ENCODE peak calls at places on chromosomes 3 and 15, in seven cellular contexts. E, M, G, N, K, P and L are unnamed samples. For H3K4me1, the result is how much of the 10 kb centered on the place peaks cover.

GRCh38 chr3:124800076-124800475 is 69.8 kb downstream of the UMPS start:
- DNase-seq in E (no peak), M (no peak), G (no peak), N (peak), K (no peak), P (no peak), L (no peak)

GRCh38 chr15:80804970-80805495 is 25.9 kb downstream of the CEMIP start:
- DNase-seq in E (no peak), M (no peak), G (no peak), N (no peak), K (no peak), P (no peak), L (no peak)

GRCh38 chr3:149548729-149549065 is 74.2 kb downstream of the TM4SF4 start:
- DNase-seq in E (no peak), M (no peak), G (peak), N (no peak), K (no peak), P (no peak), L (no peak)

GRCh38 chr3:86948840-86949239 is 42.1 kb downstream of the VGLL3 start:
- DNase-seq in E (no peak), M (no peak), G (peak), N (no peak), K (no peak), P (no peak), L (no peak)

GRCh38 chr3:62940763-62941632 is 65.8 kb upstream of the CADPS start:
- DNase-seq in E (no peak), M (no peak), G (no peak), N (no peak), K (no peak), P (no peak), L (no peak)

GRCh38 chr3:98986073-98986472 is 84.6 kb upstream of the DCBLD2 start:
- DNase-seq in E (no peak), M (peak), G (peak), N (no peak), K (no peak), P (no peak), L (peak)

GRCh38 chr15:67039349-67040075 is 25.9 kb upstream of the SMAD3 start:
- DNase-seq in E (no peak), M (no peak), G (no peak), N (no peak), K (no peak), P (no peak), L (no peak)

GRCh38 chr3:81274671-81275070 is 486.8 kb downstream of the GBE1 start:
- DNase-seq in E (no peak), M (no peak), G (peak), N (no peak), K (no peak), P (no peak), L (no peak)

GRCh38 chr3:57646723-57647122 is 46.2 kb downstream of the DENND6A start:
- DNase-seq in E (no peak), M (peak), G (peak), N (no peak), K (no peak), P (no peak), L (no peak)

GRCh38 chr3:25775936-25776335 is 7.3 kb downstream of the NGLY1 start:
- DNase-seq in E (no peak), M (no peak), G (no peak), N (no peak), K (no peak), P (no peak), L (no peak)

GRCh38 chr3:9797196-9797945 is 4.5 kb downstream of the ARPC4 start:
- DNase-seq in E (no peak), M (no peak), G (no peak), N (no peak), K (no peak), P (no peak), L (no peak)

GRCh38 chr15:69757186-69757585 is 304.6 kb downstream of the RPLP1 start:
- DNase-seq in E (peak), M (no peak), G (no peak), N (no peak), K (no peak), P (no peak), L (no peak)

GRCh38 chr3:95407709-95408463 is 1345.0 kb downstream of the NSUN3 start:
- DNase-seq in E (no peak), M (no peak), G (no peak), N (no peak), K (no peak), P (no peak), L (no peak)

GRCh38 chr3:50600841-50601591 is 10.6 kb downstream of the CISH start:
- DNase-seq in E (peak), M (peak), G (peak), N (peak), K (peak), P (peak), L (peak)

GRCh38 chr3:50600141-50600753 is 11.3 kb downstream of the CISH start:
- DNase-seq in E (no peak), M (peak), G (no peak), N (peak), K (peak), P (peak), L (no peak)

GRCh38 chr3:50602675-50603191 is 8.8 kb downstream of the CISH start:
- DNase-seq in E (no peak), M (peak), G (peak), N (peak), K (no peak), P (no peak), L (no peak)

GRCh38 chr3:50599115-50599715 is 12.4 kb downstream of the CISH start:
- DNase-seq in E (no peak), M (no peak), G (no peak), N (no peak), K (no peak), P (no peak), L (peak)

DNA sequence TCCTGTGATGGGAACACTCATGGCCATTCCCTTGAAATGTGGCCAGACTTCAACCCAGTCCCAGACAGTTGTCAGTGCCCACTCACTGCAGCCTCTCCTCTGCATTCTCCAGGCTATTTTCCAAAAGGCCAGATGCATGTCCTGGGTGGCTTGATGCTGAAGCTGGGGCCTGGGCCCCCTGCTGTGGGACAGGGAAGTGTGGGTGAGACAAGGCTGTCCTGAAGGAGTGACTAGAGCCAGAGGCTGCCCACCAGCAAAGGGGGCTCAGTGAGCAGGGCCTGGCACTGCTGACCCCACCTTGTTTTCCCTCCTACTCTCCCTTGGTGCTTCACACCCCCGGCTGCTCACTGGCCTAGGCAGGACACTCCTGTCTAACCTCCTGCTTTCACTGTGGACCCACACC is 11.9 kb downstream of the CISH start:
- DNase-seq in E (no peak), M (no peak), G (no peak), N (no peak), K (peak), P (no peak), L (no peak)
- H3K27ac ChIP-seq in E (no peak), M (peak), G (peak), N (peak), K (peak), P (peak), L (peak)

DNA sequence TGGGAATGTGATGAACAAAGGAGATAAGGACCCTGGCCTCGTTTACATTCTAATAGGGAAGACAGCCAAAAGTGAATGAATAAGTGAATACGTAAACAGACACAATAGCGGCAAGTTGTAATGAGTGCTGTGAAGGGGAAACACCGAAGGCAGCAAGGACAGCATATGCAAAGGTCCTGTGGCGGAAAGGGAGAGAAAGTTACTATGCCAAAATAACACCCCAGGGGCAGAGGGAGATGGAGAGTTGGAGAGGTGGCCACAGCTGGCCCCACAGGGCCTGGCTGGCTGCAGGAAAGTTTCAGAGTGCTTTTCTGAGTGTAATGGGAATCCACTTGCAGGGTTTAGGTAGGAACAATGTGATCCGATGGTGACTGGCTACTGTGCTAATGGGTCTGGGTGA is 91.9 kb downstream of the SLCO3A1 start:
- DNase-seq in E (no peak), M (no peak), G (no peak), N (no peak), K (no peak), P (no peak), L (no peak)
- H3K4me1 ChIP-seq in E (under half), M (under half), G (half or more), N (half or more), K (half or more), P (half or more), L (half or more)

DNA sequence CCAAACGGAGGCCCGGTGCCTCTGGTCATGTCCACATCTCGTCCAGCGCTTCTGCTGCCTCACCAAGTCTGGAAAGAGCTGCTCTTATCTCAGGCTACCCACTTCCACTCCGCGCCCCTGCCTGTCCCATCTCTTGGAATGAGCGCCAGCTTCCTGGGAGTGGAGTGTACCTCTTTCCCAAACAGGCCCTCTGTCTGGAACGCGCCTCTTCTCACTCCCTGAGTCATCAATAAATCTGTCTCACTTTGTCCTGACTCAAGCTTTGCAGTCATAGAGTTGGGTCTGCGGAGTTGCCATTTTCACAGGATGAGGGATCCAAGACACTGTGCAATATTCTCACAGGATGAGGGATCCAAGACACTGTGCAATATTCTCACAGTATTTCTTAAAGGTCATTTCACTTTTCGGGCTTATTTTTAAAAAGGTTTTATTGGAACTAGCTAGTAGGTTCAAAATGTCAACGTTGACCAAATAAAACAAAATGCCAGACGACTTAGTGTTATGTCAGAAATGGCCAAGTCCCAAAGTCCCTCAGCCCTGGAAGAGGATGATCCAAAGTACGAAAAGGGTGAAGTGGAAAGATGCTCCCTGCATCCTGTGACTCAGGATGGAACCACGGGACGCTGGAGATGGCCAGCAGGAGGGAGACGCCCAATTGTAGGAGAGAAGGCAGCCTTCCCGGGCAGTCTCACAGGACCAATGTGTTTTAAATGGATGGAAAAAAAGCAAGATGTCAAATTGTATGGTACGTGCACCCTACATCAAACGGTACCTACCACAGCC is 81.1 kb downstream of the CHSY1 start:
- DNase-seq in E (no peak), M (peak), G (peak), N (peak), K (peak), P (peak), L (no peak)
- H3K27ac ChIP-seq in E (no peak), M (no peak), G (no peak), N (no peak), K (no peak), P (peak), L (peak)

GRCh38 chr3:55751730-55752129 is 264.6 kb upstream of the WNT5A start:
- DNase-seq in E (no peak), M (no peak), G (no peak), N (no peak), K (no peak), P (no peak), L (no peak)

GRCh38 chr3:55746808-55747413 is 259.8 kb upstream of the WNT5A start:
- DNase-seq in E (no peak), M (no peak), G (peak), N (no peak), K (no peak), P (no peak), L (no peak)

GRCh38 chr3:55752911-55753310 is 265.8 kb upstream of the WNT5A start:
- DNase-seq in E (no peak), M (no peak), G (no peak), N (no peak), K (no peak), P (no peak), L (no peak)

GRCh38 chr3:55749036-55749435 is 261.9 kb upstream of the WNT5A start:
- DNase-seq in E (no peak), M (no peak), G (no peak), N (no peak), K (no peak), P (no peak), L (no peak)

GRCh38 chr3:55750525-55750924 is 263.4 kb upstream of the WNT5A start:
- DNase-seq in E (no peak), M (no peak), G (peak), N (no peak), K (no peak), P (no peak), L (no peak)
- H3K4me1 ChIP-seq in E (under half), M (under half), G (under half), N (under half), K (under half), P (under half), L (under half)

GRCh38 chr3:71203727-71204488 is 379.6 kb downstream of the FOXP1 start:
- DNase-seq in E (no peak), M (no peak), G (no peak), N (no peak), K (no peak), P (no peak), L (no peak)

GRCh38 chr3:71206305-71206704 is 377.2 kb downstream of the FOXP1 start:
- DNase-seq in E (no peak), M (no peak), G (no peak), N (no peak), K (no peak), P (no peak), L (no peak)

GRCh38 chr3:71208273-71209095 is 375.0 kb downstream of the FOXP1 start:
- DNase-seq in E (no peak), M (no peak), G (peak), N (peak), K (no peak), P (no peak), L (no peak)

GRCh38 chr3:71207632-71208031 is 375.9 kb downstream of the FOXP1 start:
- DNase-seq in E (no peak), M (no peak), G (no peak), N (peak), K (no peak), P (no peak), L (no peak)

GRCh38 chr3:71206821-71207220 is 376.7 kb downstream of the FOXP1 start:
- DNase-seq in E (no peak), M (no peak), G (peak), N (peak), K (no peak), P (no peak), L (no peak)
- H3K27ac ChIP-seq in E (no peak), M (no peak), G (peak), N (peak), K (peak), P (no peak), L (no peak)